ENCODE peak calls at places on chromosomes 16 and 17, in six cellular contexts. J is hepatocyte, E is neural progenitor cell, P is pancreas, S is brain microvascular endothelial cell, Q is psoas muscle. U is an unnamed sample.

GRCh38 chr16:56115817-56116576 is 75.3 kb upstream of the GNAO1 start:
- DNase-seq in S (no peak), Q (no peak), P (no peak), J (no peak), E (peak; percentile 20), U (no peak)

GRCh38 chr17:27477971-27478684 is 21.9 kb downstream of the KSR1 start:
- DNase-seq in P (no peak), E (no peak), J (no peak), Q (no peak), S (no peak), U (no peak)

GRCh38 chr17:76153202-76153601 is 12.2 kb upstream of the FOXJ1 start:
- DNase-seq in E (no peak), S (no peak), P (no peak), J (no peak), Q (no peak), U (peak; percentile 62)

GRCh38 chr17:72516772-72517399 is 396.1 kb downstream of the SOX9 start:
- DNase-seq in S (no peak), E (peak; percentile 48), P (peak; percentile 61), J (peak; percentile 46), Q (peak; percentile 63), U (no peak)

GRCh38 chr17:17107891-17108680 is 65.8 kb downstream of the MPRIP start:
- DNase-seq in Q (peak; percentile 52), J (no peak), E (no peak), P (no peak), S (no peak), U (no peak)

GRCh38 chr16:50680907-50681885 is at the start of gene SNX20:
- DNase-seq in P (no peak), S (no peak), Q (no peak), J (no peak), E (no peak), U (no peak)

GRCh38 chr16:68644715-68645493 is at the start of gene CDH3:
- DNase-seq in Q (no peak), S (no peak), J (peak; percentile 80), E (peak; percentile 78), P (peak; percentile 85), U (peak; percentile 95)

GRCh38 chr16:27258241-27258734 is 10.3 kb downstream of the NSMCE1 start:
- DNase-seq in S (no peak), Q (no peak), J (no peak), E (no peak), P (no peak), U (no peak)

GRCh38 chr17:46001390-46002310 is 2.6 kb downstream of the STH start:
- DNase-seq in Q (no peak), J (no peak), P (peak; percentile 28), S (no peak), E (no peak), U (no peak)

GRCh38 chr17:64252831-64253230 is 10.2 kb downstream of the TEX2 start:
- DNase-seq in E (no peak), P (no peak), Q (no peak), J (no peak), S (no peak), U (no peak)

GRCh38 chr17:42698736-42699414 is 16.5 kb downstream of the CNTNAP1 start:
- DNase-seq in E (peak; percentile 76), P (no peak), S (no peak), J (no peak), Q (peak; percentile 64), U (no peak)

GRCh38 chr16:14014284-14014625 is 56.9 kb upstream of the MRTFB start:
- DNase-seq in P (no peak), S (no peak), Q (no peak), J (no peak), E (no peak), U (no peak)

GRCh38 chr16:29820271-29820701 is at the start of gene MVP:
- DNase-seq in P (peak; percentile 87), S (peak; percentile 32), J (peak; percentile 86), E (no peak), Q (peak; percentile 73), U (no peak)

GRCh38 chr17:78197147-78197830 is 10.1 kb downstream of the AFMID start:
- DNase-seq in J (no peak), S (no peak), Q (no peak), P (no peak), E (no peak), U (peak; percentile 53)

GRCh38 chr17:76097716-76098295 is 5.8 kb downstream of the EXOC7 start:
- DNase-seq in Q (no peak), E (no peak), J (no peak), P (no peak), S (no peak), U (no peak)

GRCh38 chr16:81616321-81617020 is 162.6 kb upstream of the PLCG2 start:
- DNase-seq in J (peak; percentile 76), E (peak; percentile 35), P (no peak), S (peak; percentile 66), Q (peak; percentile 82), U (peak; percentile 49)

GRCh38 chr16:81614654-81615359 is 164.3 kb upstream of the PLCG2 start:
- DNase-seq in E (no peak), P (no peak), S (no peak), Q (no peak), J (no peak), U (no peak)

GRCh38 chr16:81614171-81614570 is 164.9 kb upstream of the PLCG2 start:
- DNase-seq in S (no peak), Q (no peak), E (no peak), J (no peak), P (no peak), U (no peak)

GRCh38 chr16:81615833-81616232 is 163.3 kb upstream of the PLCG2 start:
- DNase-seq in P (no peak), S (no peak), Q (no peak), J (no peak), E (no peak), U (no peak)

GRCh38 chr16:81615411-81615810 is 163.7 kb upstream of the PLCG2 start:
- DNase-seq in S (no peak), P (no peak), E (no peak), Q (no peak), J (no peak), U (no peak)
- H3K27ac ChIP-seq in S (no peak overlapping the region), P (no peak overlapping the region), E (no peak overlapping the region), Q (no peak overlapping the region), J (no peak overlapping the region), U (no peak overlapping the region)

GRCh38 chr17:80955078-80955477 is 36.6 kb upstream of the CHMP6 start:
- DNase-seq in E (no peak), Q (no peak), J (no peak), S (no peak), P (no peak), U (no peak)

GRCh38 chr17:80956321-80957190 is 35.1 kb upstream of the CHMP6 start:
- DNase-seq in J (no peak), P (no peak), S (no peak), Q (peak; percentile 49), E (peak; percentile 87), U (no peak)

GRCh38 chr17:80959330-80960036 is 32.2 kb upstream of the CHMP6 start:
- DNase-seq in J (no peak), Q (peak; percentile 90), E (no peak), S (no peak), P (peak; percentile 52), U (no peak)

GRCh38 chr17:80955673-80956306 is 35.9 kb upstream of the CHMP6 start:
- DNase-seq in P (no peak), S (no peak), E (peak; percentile 67), Q (no peak), J (no peak), U (no peak)

GRCh38 chr17:80957461-80957941 is 34.1 kb upstream of the CHMP6 start:
- DNase-seq in P (no peak), E (no peak), J (no peak), Q (peak; percentile 43), S (no peak), U (no peak)
- TF ChIP-seq CTCF in P (no peak), E (no peak), J (no peak), Q (no peak), S (no peak), U (no peak)

GRCh38 chr16:2023098-2023925 is 3.4 kb upstream of the NHERF2 start:
- DNase-seq in Q (peak; percentile 96), J (peak; percentile 95), P (peak; percentile 97), E (peak; percentile 93), S (peak; percentile 68), U (peak; percentile 94)

GRCh38 chr16:2025878-2026460 is 733 bp upstream of the NHERF2 start:
- DNase-seq in P (peak; percentile 67), E (no peak), Q (no peak), S (no peak), J (no peak), U (no peak)

GRCh38 chr16:2025251-2025650 is 1.5 kb upstream of the NHERF2 start:
- DNase-seq in J (no peak), P (peak; percentile 73), E (no peak), Q (no peak), S (no peak), U (no peak)

GRCh38 chr16:2022723-2023097 is 3.1 kb downstream of the NPW start:
- DNase-seq in Q (no peak), E (peak; percentile 74), J (peak; percentile 69), S (peak; percentile 23), P (peak; percentile 79), U (peak; percentile 91)

DNA sequence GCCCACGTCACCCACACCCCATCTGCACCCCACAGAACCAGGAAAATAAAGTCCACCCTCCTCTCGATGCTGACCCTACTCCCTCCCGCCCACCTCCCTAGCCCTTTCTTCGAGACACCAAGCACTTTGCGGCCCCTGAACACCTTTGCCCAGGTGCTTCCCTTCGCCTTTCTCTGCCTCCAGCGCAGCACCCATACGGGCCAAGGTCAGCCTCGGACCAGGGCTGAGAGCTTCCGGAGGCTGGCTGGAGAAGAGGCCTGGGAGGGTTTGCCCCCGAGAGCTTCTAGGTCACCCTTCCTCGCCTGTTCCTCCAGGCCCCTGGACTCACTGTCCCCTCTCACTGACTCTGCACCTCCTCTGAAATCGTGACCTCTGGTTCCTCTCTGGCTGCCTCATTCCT is 2.7 kb upstream of the NHERF2 start:
- DNase-seq in P (no peak), Q (no peak), J (no peak), E (no peak), S (no peak), U (no peak)
- H3K27ac ChIP-seq in P (no peak overlapping the region), Q (peak overlapping the region; percentile 52), J (peak overlapping the region; percentile 82), E (no peak overlapping the region), S (no peak overlapping the region), U (no peak overlapping the region)

GRCh38 chr17:65334391-65334790 is 197.2 kb downstream of the RGS9 start:
- DNase-seq in J (no peak), P (no peak), S (no peak), E (no peak), Q (no peak), U (no peak)
- TF ChIP-seq CTCF in J (no peak), P (no peak), S (no peak), E (no peak), Q (no peak), U (no peak)

GRCh38 chr17:79993390-79994221 is 42.1 kb downstream of the TBC1D16 start:
- DNase-seq in S (peak; percentile 78), J (peak; percentile 97), E (peak; percentile 32), P (peak; percentile 82), Q (peak; percentile 92), U (peak; percentile 71)
- H3K27ac ChIP-seq in S (peak overlapping the region; percentile 38), J (peak overlapping the region; percentile 98), E (no peak overlapping the region), P (peak overlapping the region; percentile 41), Q (no peak overlapping the region), U (no peak overlapping the region)